ENCODE peak calls at places on chromosomes 1 and 21, in seven cellular contexts. V is aorta; G is psoas muscle; M is cardiac muscle cell; X is fibroblast of lung; J is SJSA1; E is CD4-positive, alpha-beta memory T cell. U is an unnamed sample.
A peak's percentile ranks its signal among the peaks of the same experiment; 100 is the strongest.

GRCh38 chr1:97243973-97244560 is 522.5 kb downstream of the PTBP2 start:
- DNase-seq in V (no peak), G (no peak), M (peak; percentile 34), X (peak; percentile 25), J (no peak), E (no peak), U (peak; percentile 37)

GRCh38 chr1:4710592-4711190 is 56.3 kb downstream of the AJAP1 start:
- DNase-seq in V (no peak), G (no peak), M (no peak), X (no peak), J (no peak), E (no peak), U (no peak)

GRCh38 chr1:156143765-156144489 is 9.5 kb upstream of the SEMA4A start:
- DNase-seq in V (no peak), G (no peak), M (no peak), X (peak; percentile 53), J (no peak), E (no peak), U (no peak)

GRCh38 chr1:233904979-233905415 is 521 bp downstream of the SLC35F3 start:
- DNase-seq in V (no peak), G (peak; percentile 12), M (no peak), X (peak; percentile 63), J (no peak), E (no peak), U (peak; percentile 25)

GRCh38 chr1:210239295-210240155 is 6.9 kb downstream of the SERTAD4 start:
- DNase-seq in V (no peak), G (no peak), M (peak; percentile 50), X (peak; percentile 98), J (peak; percentile 75), E (no peak), U (peak; percentile 51)

GRCh38 chr1:91900538-91900937 is 14.6 kb upstream of the TGFBR3 start:
- DNase-seq in V (no peak), G (no peak), M (no peak), X (peak; percentile 95), J (no peak), E (no peak), U (no peak)

GRCh38 chr1:53715478-53715877 is 23.5 kb downstream of the GLIS1 start:
- DNase-seq in V (no peak), G (no peak), M (peak; percentile 71), X (no peak), J (peak; percentile 72), E (no peak), U (peak; percentile 79)

GRCh38 chr1:75908717-75909152 is 23.5 kb downstream of the ASB17 start:
- DNase-seq in V (no peak), G (no peak), M (peak; percentile 66), X (peak; percentile 33), J (no peak), E (no peak), U (no peak)

GRCh38 chr1:201916649-201917249 is 28.1 kb downstream of the SHISA4 start:
- DNase-seq in V (peak; percentile 94), G (peak; percentile 74), M (peak; percentile 45), X (peak; percentile 85), J (peak; percentile 98), E (no peak), U (no peak)

GRCh38 chr1:31183927-31184554 is 55.6 kb downstream of the NKAIN1 start:
- DNase-seq in V (no peak), G (no peak), M (peak; percentile 73), X (no peak), J (no peak), E (peak; percentile 12), U (peak; percentile 52)

GRCh38 chr21:45248893-45249381 is 38.8 kb downstream of the POFUT2 start:
- DNase-seq in V (peak; percentile 83), G (no peak), M (peak; percentile 53), X (peak; percentile 36), J (no peak), E (no peak), U (no peak)

GRCh38 chr21:39016740-39017315 is 166.4 kb downstream of the PSMG1 start:
- DNase-seq in V (peak; percentile 41), G (no peak), M (no peak), X (no peak), J (no peak), E (no peak), U (no peak)

GRCh38 chr1:72394457-72394856 is 112.1 kb upstream of the NEGR1 start:
- DNase-seq in V (no peak), G (no peak), M (no peak), X (no peak), J (no peak), E (no peak), U (no peak)

GRCh38 chr1:153866045-153866850 is 56.5 kb downstream of the GATAD2B start:
- DNase-seq in V (no peak), G (no peak), M (no peak), X (peak; percentile 52), J (no peak), E (no peak), U (no peak)

GRCh38 chr1:234573711-234574299 is 36.2 kb downstream of the IRF2BP2 start:
- DNase-seq in V (no peak), G (peak; percentile 46), M (peak; percentile 24), X (no peak), J (peak; percentile 31), E (no peak), U (no peak)

GRCh38 chr1:2556277-2557145 is at the start of gene TNFRSF14:
- DNase-seq in V (no peak), G (peak; percentile 46), M (peak; percentile 13), X (peak; percentile 24), J (no peak), E (peak; percentile 78), U (no peak)

GRCh38 chr1:63023182-63023581 is 239.2 kb downstream of the ATG4C start:
- DNase-seq in V (no peak), G (no peak), M (no peak), X (no peak), J (no peak), E (no peak), U (no peak)

GRCh38 chr1:198584163-198584562 is 43.7 kb upstream of the ATP6V1G3 start:
- DNase-seq in V (no peak), G (no peak), M (no peak), X (no peak), J (no peak), E (no peak), U (no peak)

GRCh38 chr1:28119576-28119975 is 31.2 kb upstream of the EYA3 start:
- DNase-seq in V (no peak), G (no peak), M (no peak), X (no peak), J (no peak), E (no peak), U (no peak)

DNA sequence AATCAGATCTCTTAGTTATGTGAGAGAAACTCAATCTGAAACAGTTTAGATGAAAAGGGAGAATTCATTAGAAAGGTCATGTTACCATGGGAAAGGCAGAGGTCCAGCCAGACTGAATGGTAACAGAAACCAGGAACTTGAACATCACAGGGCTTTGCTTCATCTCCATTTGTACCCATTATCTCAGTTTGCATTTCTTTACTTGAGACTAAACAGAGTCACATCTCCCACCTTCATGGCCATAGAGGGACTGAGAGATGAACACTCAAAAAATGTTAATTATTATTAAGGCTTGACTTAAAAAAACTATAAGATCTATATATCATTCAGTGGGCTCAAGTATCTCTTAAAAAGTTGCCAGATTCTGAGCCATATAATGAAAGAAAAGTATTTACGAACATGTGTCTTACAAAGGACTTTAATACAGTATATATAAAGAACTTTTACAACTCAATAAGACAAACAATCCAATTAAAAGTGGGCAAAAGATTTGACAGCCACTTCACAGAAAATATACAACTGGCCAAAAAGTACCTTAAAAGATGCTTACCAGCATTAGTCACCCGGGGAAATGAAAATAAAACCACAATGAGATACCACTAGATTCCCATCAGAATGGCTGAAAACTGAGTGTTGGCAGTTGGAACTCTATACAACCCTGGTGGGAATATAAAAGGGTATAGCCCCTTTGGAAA is 13.2 kb downstream of the KYAT3 start:
- DNase-seq in V (no peak), G (no peak), M (no peak), X (peak; percentile 72), J (no peak), E (no peak), U (no peak)
- H3K36me3 ChIP-seq in V (no peaks in the 10 kb centered on the region), G (peaks cover 17% of the 10 kb centered on the region), M (no peaks in the 10 kb centered on the region), X (no peaks in the 10 kb centered on the region), J (peaks cover 35% of the 10 kb centered on the region), E (peaks cover 5% of the 10 kb centered on the region), U (peaks cover 6% of the 10 kb centered on the region)

GRCh38 chr1:6105763-6106162 is 60.1 kb downstream of the KCNAB2 start:
- DNase-seq in V (peak; percentile 69), G (no peak), M (no peak), X (no peak), J (no peak), E (no peak), U (no peak)

GRCh38 chr1:6107409-6108356 is 62.0 kb downstream of the KCNAB2 start:
- DNase-seq in V (no peak), G (no peak), M (no peak), X (no peak), J (no peak), E (no peak), U (no peak)

GRCh38 chr1:6108476-6108875 is 62.8 kb downstream of the KCNAB2 start:
- DNase-seq in V (no peak), G (no peak), M (no peak), X (no peak), J (no peak), E (no peak), U (no peak)

GRCh38 chr1:6106321-6106731 is 60.6 kb downstream of the KCNAB2 start:
- DNase-seq in V (peak; percentile 69), G (peak; percentile 7), M (no peak), X (no peak), J (no peak), E (no peak), U (no peak)

GRCh38 chr1:6106977-6107376 is 61.3 kb downstream of the KCNAB2 start:
- DNase-seq in V (no peak), G (no peak), M (no peak), X (no peak), J (no peak), E (no peak), U (no peak)
- H3K27me3 ChIP-seq in V (no peaks in the 10 kb centered on the region), G (peaks cover 35% of the 10 kb centered on the region), M (peaks cover 5% of the 10 kb centered on the region), X (no peaks in the 10 kb centered on the region), J (no peaks in the 10 kb centered on the region), E (no peaks in the 10 kb centered on the region), U (peaks cover 5% of the 10 kb centered on the region)

DNA sequence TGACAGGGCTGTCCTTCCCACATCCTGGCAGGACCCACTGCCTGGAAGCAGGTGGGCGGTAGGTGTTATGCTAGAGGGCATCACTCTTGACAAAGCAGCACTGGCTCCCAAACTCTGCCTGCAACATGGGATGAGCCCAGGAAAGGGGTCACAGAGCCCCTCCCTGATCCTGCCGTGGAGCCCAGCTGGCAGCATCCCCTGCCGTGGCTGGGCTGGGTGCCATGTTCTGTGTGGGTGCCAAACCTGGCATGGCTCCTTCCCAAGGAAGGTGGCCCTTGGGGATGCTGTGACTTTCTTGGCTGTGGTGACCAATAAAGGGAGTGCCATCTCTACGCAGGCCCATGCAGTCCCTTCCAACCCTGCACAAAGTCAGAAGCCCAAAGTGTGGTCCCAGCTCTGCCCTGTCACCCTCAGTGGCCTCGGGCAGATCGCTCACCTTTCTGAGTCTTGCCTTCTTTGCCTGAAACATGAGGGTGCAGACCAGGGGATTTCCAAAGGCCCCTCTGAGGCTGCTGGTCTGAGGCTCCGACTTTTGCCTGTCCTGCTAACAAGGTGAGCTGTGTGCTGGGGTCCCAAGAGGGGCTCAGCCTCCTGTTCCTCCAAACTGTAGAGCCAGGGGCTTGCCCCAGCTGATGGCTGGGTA is 6.0 kb downstream of the CDK18 start:
- DNase-seq in V (no peak), G (no peak), M (no peak), X (no peak), J (no peak), E (no peak), U (no peak)
- H3K4me1 ChIP-seq in V (no peaks in the 10 kb centered on the region), G (peaks cover 22% of the 10 kb centered on the region), M (peaks cover 33% of the 10 kb centered on the region), X (no peaks in the 10 kb centered on the region), J (no peaks in the 10 kb centered on the region), E (peaks cover 5% of the 10 kb centered on the region), U (no peaks in the 10 kb centered on the region)

GRCh38 chr1:15430787-15431570 is 7.3 kb upstream of the CTRC start:
- DNase-seq in V (peak; percentile 91), G (peak; percentile 63), M (peak; percentile 68), X (no peak), J (peak; percentile 76), E (peak; percentile 62), U (peak; percentile 83)
- H3K36me3 ChIP-seq in V (no peaks in the 10 kb centered on the region), G (no peaks in the 10 kb centered on the region), M (no peaks in the 10 kb centered on the region), X (peaks cover 2% of the 10 kb centered on the region), J (peaks cover 62% of the 10 kb centered on the region), E (peaks cover 9% of the 10 kb centered on the region), U (peaks cover 22% of the 10 kb centered on the region)